ENCODE peak calls at places on chromosomes 1 and 21, in nine cellular contexts. Q, X, A, U, H, V, S, B and N are unnamed samples.

GRCh38 chr1:169475806-169476205 is 9.9 kb downstream of the SLC19A2 start:
- DNase-seq in X (no peak), H (no peak), V (no peak), U (no peak), B (no peak), A (peak; percentile 82), S (no peak), Q (no peak), N (no peak)

GRCh38 chr1:201490708-201491131 is 16.2 kb downstream of the CSRP1 start:
- DNase-seq in S (no peak), B (no peak), A (no peak), X (no peak), V (no peak), H (no peak), U (no peak), Q (no peak), N (no peak)

GRCh38 chr1:226945106-226945857 is 5.2 kb downstream of the COQ8A start:
- DNase-seq in X (peak; percentile 98), V (peak; percentile 91), Q (peak; percentile 22), U (peak; percentile 85), S (no peak), H (no peak), B (no peak), A (peak; percentile 53), N (peak; percentile 83)

GRCh38 chr1:230915079-230915478 is 46.8 kb upstream of the C1orf198 start:
- DNase-seq in H (no peak), V (no peak), Q (no peak), B (no peak), A (no peak), U (no peak), S (no peak), X (no peak), N (no peak)

GRCh38 chr1:154996966-154997701 is 3.7 kb downstream of the LENEP start:
- DNase-seq in B (no peak), X (no peak), V (no peak), A (no peak), H (no peak), S (no peak), U (no peak), Q (no peak), N (peak; percentile 39)

GRCh38 chr1:109391626-109392025 is 6.1 kb downstream of the SORT1 start:
- DNase-seq in B (no peak), Q (no peak), H (no peak), A (no peak), V (no peak), U (no peak), S (no peak), X (no peak), N (no peak)

GRCh38 chr1:17420361-17420760 is 19.1 kb downstream of the RCC2 start:
- DNase-seq in Q (no peak), H (no peak), B (no peak), A (no peak), X (no peak), S (no peak), V (no peak), U (no peak), N (no peak)

GRCh38 chr1:28887418-28887834 is 26.9 kb upstream of the EPB41 start:
- DNase-seq in X (peak; percentile 37), Q (no peak), V (peak; percentile 42), U (peak; percentile 41), B (peak; percentile 87), S (peak; percentile 18), H (no peak), A (peak; percentile 63), N (no peak)

GRCh38 chr21:44425307-44425894 is 29.9 kb upstream of the LRRC3 start:
- DNase-seq in X (no peak), S (peak; percentile 10), V (no peak), A (no peak), H (no peak), U (no peak), Q (no peak), B (peak; percentile 74), N (peak; percentile 27)

GRCh38 chr1:53893999-53894636 is at the start of gene DIO1:
- DNase-seq in B (no peak), U (no peak), H (no peak), X (no peak), V (no peak), Q (no peak), A (peak; percentile 27), S (no peak), N (no peak)

GRCh38 chr1:215375386-215375785 is 191.7 kb upstream of the KCTD3 start:
- DNase-seq in H (no peak), V (no peak), U (no peak), X (no peak), Q (no peak), A (no peak), B (no peak), S (no peak), N (no peak)

GRCh38 chr1:181133441-181133951 is 45.0 kb downstream of the IER5 start:
- DNase-seq in U (no peak), V (no peak), H (no peak), Q (no peak), B (no peak), A (no peak), X (no peak), S (no peak), N (no peak)

DNA sequence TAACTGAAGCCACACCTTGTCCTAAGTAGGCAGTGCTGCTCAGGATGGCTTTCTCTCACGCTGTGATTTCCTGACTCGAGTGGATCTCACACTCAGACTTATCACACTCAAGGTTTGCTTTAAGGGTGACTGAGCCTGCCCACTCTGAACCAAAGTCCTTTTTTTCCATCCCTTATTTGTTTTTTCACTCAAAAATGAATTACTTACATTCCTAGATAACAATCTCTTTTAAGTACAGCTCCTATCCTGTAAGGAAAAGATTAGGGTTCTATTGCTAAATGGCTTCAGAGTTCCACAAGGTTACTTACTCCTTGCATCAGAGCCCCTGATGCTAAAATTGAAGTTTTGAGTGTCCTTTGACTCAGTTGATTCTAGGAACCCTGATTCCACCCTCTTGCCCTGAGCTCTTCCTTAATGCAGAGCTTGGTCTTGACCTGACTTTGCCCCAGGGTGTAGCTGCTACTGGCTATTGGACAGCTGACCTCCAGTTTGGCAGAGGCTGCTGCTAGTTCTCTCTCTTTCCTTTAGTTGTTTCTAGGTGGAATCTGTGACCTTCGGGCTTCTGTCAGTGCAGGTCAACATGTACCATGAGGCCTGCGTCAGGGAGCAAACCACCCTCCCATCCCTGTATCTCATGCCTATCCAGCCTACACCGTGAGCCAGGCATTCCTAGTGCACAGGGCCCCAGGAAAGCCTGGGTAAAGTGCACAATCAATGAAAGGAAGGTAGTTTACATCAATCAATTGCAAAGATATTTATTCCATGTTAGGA is 80.1 kb upstream of the CD55 start:
- DNase-seq in U (no peak), S (no peak), B (no peak), X (no peak), V (no peak), H (no peak), Q (no peak), A (no peak), N (no peak)
- H3K27ac ChIP-seq in U (peak overlapping the region; percentile 34), S (no peak overlapping the region), B (peak overlapping the region; percentile 57), X (no peak overlapping the region), V (no peak overlapping the region), H (no peak overlapping the region), Q (peak overlapping the region; percentile 22), A (no peak overlapping the region), N (no peak overlapping the region)

DNA sequence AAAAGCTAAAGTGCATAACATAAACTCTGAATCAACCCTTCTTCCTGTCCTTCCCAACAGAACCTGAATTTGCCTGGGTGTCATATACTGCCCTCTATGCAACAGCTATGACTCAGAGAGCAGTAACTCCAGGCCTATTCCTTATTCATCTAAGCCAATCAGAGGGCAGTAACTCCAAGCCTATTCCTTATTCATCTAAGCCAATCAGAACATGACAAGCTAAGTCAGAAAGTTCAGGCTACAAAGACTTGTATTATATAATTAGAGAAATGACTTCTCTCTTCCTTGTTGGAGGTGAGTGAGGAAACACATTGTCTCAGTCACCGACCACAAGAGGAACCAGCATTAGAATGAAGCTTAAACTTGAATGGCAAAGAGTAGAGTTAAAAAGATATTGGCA is 26.2 kb upstream of the TADA1 start:
- DNase-seq in B (no peak), S (no peak), H (no peak), Q (no peak), A (no peak), V (no peak), X (no peak), U (no peak), N (no peak)
- TF ChIP-seq CTCF in B (no peak), S (no peak), H (no peak), Q (no peak), A (no peak), V (no peak), X (no peak), U (no peak), N (no peak)

DNA sequence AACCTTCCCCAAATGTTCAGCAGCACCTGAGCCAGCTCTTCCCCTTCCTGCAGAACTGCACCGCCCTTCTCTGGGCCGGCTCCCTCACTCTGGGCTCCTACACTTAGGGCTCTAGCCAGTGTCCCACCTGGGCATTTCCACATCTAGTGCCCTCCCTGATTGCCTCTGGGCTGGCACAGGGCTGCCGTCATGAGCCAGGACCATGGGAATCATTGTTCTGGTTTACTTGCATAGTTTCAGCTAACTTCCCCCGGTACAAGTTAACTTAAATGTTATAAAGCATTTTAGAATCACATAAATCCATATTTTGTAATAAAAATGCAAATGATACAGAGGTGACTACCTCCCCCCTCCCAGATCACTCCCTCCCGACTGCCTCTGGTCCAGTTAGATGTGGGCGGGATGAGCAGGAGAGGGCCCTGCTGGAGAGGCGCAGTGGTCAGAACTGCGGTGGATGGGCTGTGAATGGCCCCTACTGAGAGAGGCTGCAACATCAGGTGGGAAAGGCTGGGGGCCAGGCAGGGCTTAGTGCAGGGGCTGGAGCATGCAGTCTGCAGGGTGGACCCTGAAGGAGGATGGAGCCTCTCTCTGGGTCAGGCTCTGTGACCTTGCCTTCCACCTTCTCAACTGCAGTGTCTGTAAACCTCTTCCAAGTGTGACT is 371.4 kb upstream of the C1orf174 start:
- DNase-seq in X (no peak), H (no peak), B (no peak), V (no peak), Q (no peak), S (no peak), U (no peak), A (no peak), N (no peak)
- H3K9me3 ChIP-seq in X (no peaks in the 10 kb centered on the region), H (peaks cover 5% of the 10 kb centered on the region), B (no peaks in the 10 kb centered on the region), V (peaks cover 19% of the 10 kb centered on the region), Q (no peaks in the 10 kb centered on the region), S (peaks cover 10% of the 10 kb centered on the region), U (no peaks in the 10 kb centered on the region), A (no peaks in the 10 kb centered on the region), N (no peaks in the 10 kb centered on the region)

GRCh38 chr1:211741799-211742198 is 66.4 kb upstream of the NEK2 start:
- DNase-seq in B (no peak), U (no peak), Q (no peak), H (no peak), V (no peak), S (no peak), A (no peak), X (no peak), N (no peak)

GRCh38 chr1:211739671-211740411 is 64.4 kb upstream of the NEK2 start:
- DNase-seq in A (no peak), V (no peak), B (no peak), S (no peak), X (no peak), Q (no peak), U (no peak), H (no peak), N (no peak)

GRCh38 chr1:211742272-211742671 is 66.9 kb upstream of the NEK2 start:
- DNase-seq in B (no peak), Q (no peak), S (no peak), V (no peak), X (no peak), A (no peak), U (no peak), H (no peak), N (no peak)

GRCh38 chr1:211741116-211741515 is 65.7 kb upstream of the NEK2 start:
- DNase-seq in A (no peak), U (no peak), B (no peak), S (no peak), X (no peak), V (no peak), Q (no peak), H (no peak), N (no peak)

GRCh38 chr1:211742889-211743529 is 67.6 kb upstream of the NEK2 start:
- DNase-seq in B (no peak), S (no peak), V (no peak), U (no peak), A (no peak), H (no peak), X (no peak), Q (no peak), N (no peak)
- H3K27ac ChIP-seq in B (no peak overlapping the region), S (no peak overlapping the region), V (no peak overlapping the region), U (no peak overlapping the region), A (no peak overlapping the region), H (no peak overlapping the region), X (no peak overlapping the region), Q (no peak overlapping the region), N (no peak overlapping the region)